ENCODE peak calls at places on chromosomes 6 and 20, in nine cellular contexts. One of them, this sample, is unnamed.

GRCh38 chr20:44709380-44709779 is 5.8 kb upstream of the CCN5 start:
- DNase-seq in IMR-90: no peak
- DNase-seq in body of pancreas: no peak
- DNase-seq in lower lobe of right lung: no peak
- DNase-seq in pancreas: no peak
- DNase-seq in spleen: no peak
- DNase-seq in CD4-positive, CD25-positive, alpha-beta regulatory T cell: no peak
- DNase-seq in heart right ventricle: no peak
- DNase-seq in hepatocyte: no peak
- DNase-seq in this sample: no peak

GRCh38 chr20:58753267-58753928 is 60.8 kb downstream of the NPEPL1 start:
- DNase-seq in IMR-90: no peak
- DNase-seq in body of pancreas: no peak
- DNase-seq in lower lobe of right lung: no peak
- DNase-seq in pancreas: no peak
- DNase-seq in spleen: peak; percentile 31
- DNase-seq in CD4-positive, CD25-positive, alpha-beta regulatory T cell: no peak
- DNase-seq in heart right ventricle: no peak
- DNase-seq in hepatocyte: no peak
- DNase-seq in this sample: no peak

GRCh38 chr6:168950500-168951223 is 303.0 kb downstream of the THBS2 start:
- DNase-seq in IMR-90: peak; percentile 14
- DNase-seq in body of pancreas: no peak
- DNase-seq in lower lobe of right lung: no peak
- DNase-seq in pancreas: no peak
- DNase-seq in spleen: no peak
- DNase-seq in CD4-positive, CD25-positive, alpha-beta regulatory T cell: no peak
- DNase-seq in heart right ventricle: no peak
- DNase-seq in hepatocyte: no peak
- DNase-seq in this sample: no peak

GRCh38 chr6:102525336-102525735 is 1131.8 kb downstream of the GRIK2 start:
- DNase-seq in IMR-90: no peak
- DNase-seq in body of pancreas: no peak
- DNase-seq in lower lobe of right lung: no peak
- DNase-seq in pancreas: no peak
- DNase-seq in spleen: no peak
- DNase-seq in CD4-positive, CD25-positive, alpha-beta regulatory T cell: no peak
- DNase-seq in heart right ventricle: no peak
- DNase-seq in hepatocyte: no peak
- DNase-seq in this sample: no peak

GRCh38 chr6:158991017-158991723 is 8.8 kb downstream of the RSPH3 start:
- DNase-seq in IMR-90: no peak
- DNase-seq in body of pancreas: no peak
- DNase-seq in lower lobe of right lung: no peak
- DNase-seq in pancreas: no peak
- DNase-seq in spleen: no peak
- DNase-seq in CD4-positive, CD25-positive, alpha-beta regulatory T cell: no peak
- DNase-seq in heart right ventricle: no peak
- DNase-seq in hepatocyte: no peak
- DNase-seq in this sample: no peak

GRCh38 chr6:34315780-34316179 is 67.0 kb upstream of the SMIM29 start:
- DNase-seq in IMR-90: no peak
- DNase-seq in body of pancreas: no peak
- DNase-seq in lower lobe of right lung: no peak
- DNase-seq in pancreas: no peak
- DNase-seq in spleen: no peak
- DNase-seq in CD4-positive, CD25-positive, alpha-beta regulatory T cell: no peak
- DNase-seq in heart right ventricle: no peak
- DNase-seq in hepatocyte: no peak
- DNase-seq in this sample: peak; percentile 87

GRCh38 chr6:151537561-151537960 is 43.7 kb downstream of the CCDC170 start:
- DNase-seq in IMR-90: no peak
- DNase-seq in body of pancreas: no peak
- DNase-seq in lower lobe of right lung: no peak
- DNase-seq in pancreas: no peak
- DNase-seq in spleen: no peak
- DNase-seq in CD4-positive, CD25-positive, alpha-beta regulatory T cell: no peak
- DNase-seq in heart right ventricle: no peak
- DNase-seq in hepatocyte: no peak
- DNase-seq in this sample: no peak

GRCh38 chr6:44023586-44024454 is 103.4 kb downstream of the MRPL14 start:
- DNase-seq in IMR-90: no peak
- DNase-seq in body of pancreas: no peak
- DNase-seq in lower lobe of right lung: peak; percentile 14
- DNase-seq in pancreas: no peak
- DNase-seq in spleen: no peak
- DNase-seq in CD4-positive, CD25-positive, alpha-beta regulatory T cell: no peak
- DNase-seq in heart right ventricle: no peak
- DNase-seq in hepatocyte: no peak
- DNase-seq in this sample: no peak

GRCh38 chr20:49595346-49595745 is 27.4 kb upstream of the PTGIS start:
- DNase-seq in IMR-90: no peak
- DNase-seq in body of pancreas: no peak
- DNase-seq in lower lobe of right lung: no peak
- DNase-seq in pancreas: no peak
- DNase-seq in spleen: no peak
- DNase-seq in CD4-positive, CD25-positive, alpha-beta regulatory T cell: no peak
- DNase-seq in heart right ventricle: no peak
- DNase-seq in hepatocyte: no peak
- DNase-seq in this sample: peak; percentile 12
- H3K4me1 ChIP-seq in IMR-90: peaks cover 22% of the 10 kb centered on the region
- H3K4me1 ChIP-seq in body of pancreas: no peaks in the 10 kb centered on the region
- H3K4me1 ChIP-seq in lower lobe of right lung: peaks cover 39% of the 10 kb centered on the region
- H3K4me1 ChIP-seq in pancreas: no peaks in the 10 kb centered on the region
- H3K4me1 ChIP-seq in spleen: no peaks in the 10 kb centered on the region
- H3K4me1 ChIP-seq in CD4-positive, CD25-positive, alpha-beta regulatory T cell: peaks cover 42% of the 10 kb centered on the region
- H3K4me1 ChIP-seq in heart right ventricle: peaks cover 25% of the 10 kb centered on the region
- H3K4me1 ChIP-seq in hepatocyte: peaks cover 23% of the 10 kb centered on the region
- H3K4me1 ChIP-seq in this sample: no peaks in the 10 kb centered on the region

GRCh38 chr6:30885999-30886896 is 1.9 kb downstream of the DDR1 start:
- DNase-seq in IMR-90: peak; percentile 79
- DNase-seq in body of pancreas: peak; percentile 62
- DNase-seq in lower lobe of right lung: no peak
- DNase-seq in pancreas: peak; percentile 33
- DNase-seq in spleen: peak; percentile 54
- DNase-seq in CD4-positive, CD25-positive, alpha-beta regulatory T cell: no peak
- DNase-seq in heart right ventricle: peak; percentile 46
- DNase-seq in hepatocyte: peak; percentile 90
- DNase-seq in this sample: no peak

GRCh38 chr6:30888472-30889137 is 4.3 kb downstream of the DDR1 start:
- DNase-seq in IMR-90: peak; percentile 58
- DNase-seq in body of pancreas: no peak
- DNase-seq in lower lobe of right lung: no peak
- DNase-seq in pancreas: no peak
- DNase-seq in spleen: peak; percentile 66
- DNase-seq in CD4-positive, CD25-positive, alpha-beta regulatory T cell: no peak
- DNase-seq in heart right ventricle: no peak
- DNase-seq in hepatocyte: no peak
- DNase-seq in this sample: no peak

GRCh38 chr6:30885481-30885998 is 1.2 kb downstream of the DDR1 start:
- DNase-seq in IMR-90: peak; percentile 18
- DNase-seq in body of pancreas: peak; percentile 57
- DNase-seq in lower lobe of right lung: no peak
- DNase-seq in pancreas: peak; percentile 56
- DNase-seq in spleen: peak; percentile 59
- DNase-seq in CD4-positive, CD25-positive, alpha-beta regulatory T cell: no peak
- DNase-seq in heart right ventricle: no peak
- DNase-seq in hepatocyte: peak; percentile 77
- DNase-seq in this sample: no peak

GRCh38 chr6:30887901-30888300 is 3.6 kb downstream of the DDR1 start:
- DNase-seq in IMR-90: no peak
- DNase-seq in body of pancreas: no peak
- DNase-seq in lower lobe of right lung: no peak
- DNase-seq in pancreas: no peak
- DNase-seq in spleen: no peak
- DNase-seq in CD4-positive, CD25-positive, alpha-beta regulatory T cell: no peak
- DNase-seq in heart right ventricle: no peak
- DNase-seq in hepatocyte: no peak
- DNase-seq in this sample: no peak

DNA sequence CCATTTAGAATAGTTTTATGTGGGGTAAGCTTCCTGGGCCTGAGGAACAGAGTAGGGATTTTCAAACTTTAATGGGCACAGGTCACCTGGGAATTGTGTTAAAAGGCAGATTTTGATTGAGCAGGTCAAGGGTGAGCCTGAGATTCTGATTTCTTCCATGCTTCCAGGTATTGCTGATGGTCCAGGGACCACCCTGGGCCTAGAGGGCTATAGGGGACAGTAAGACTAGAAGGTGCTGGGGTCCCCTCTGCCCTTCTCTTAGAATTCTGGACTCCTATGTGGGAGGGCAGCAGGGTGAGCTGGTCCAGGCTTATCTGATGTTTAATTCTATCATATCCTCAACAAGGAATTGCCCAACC is 2.6 kb downstream of the DDR1 start:
- DNase-seq in IMR-90: no peak
- DNase-seq in body of pancreas: no peak
- DNase-seq in lower lobe of right lung: no peak
- DNase-seq in pancreas: no peak
- DNase-seq in spleen: no peak
- DNase-seq in CD4-positive, CD25-positive, alpha-beta regulatory T cell: no peak
- DNase-seq in heart right ventricle: no peak
- DNase-seq in hepatocyte: no peak
- DNase-seq in this sample: no peak
- H3K27ac ChIP-seq in IMR-90: no peak overlapping the region
- H3K27ac ChIP-seq in body of pancreas: peak overlapping the region; percentile 92
- H3K27ac ChIP-seq in lower lobe of right lung: no peak overlapping the region
- H3K27ac ChIP-seq in pancreas: peak overlapping the region; percentile 96
- H3K27ac ChIP-seq in spleen: peak overlapping the region; percentile 88
- H3K27ac ChIP-seq in CD4-positive, CD25-positive, alpha-beta regulatory T cell: no peak overlapping the region
- H3K27ac ChIP-seq in heart right ventricle: peak overlapping the region; percentile 90
- H3K27ac ChIP-seq in hepatocyte: peak overlapping the region; percentile 100
- H3K27ac ChIP-seq in this sample: no peak overlapping the region

GRCh38 chr6:3749991-3750323 is 1.6 kb downstream of the PXDC1 start:
- DNase-seq in IMR-90: peak; percentile 74
- DNase-seq in body of pancreas: peak; percentile 78
- DNase-seq in lower lobe of right lung: no peak
- DNase-seq in pancreas: peak; percentile 57
- DNase-seq in spleen: no peak
- DNase-seq in CD4-positive, CD25-positive, alpha-beta regulatory T cell: no peak
- DNase-seq in heart right ventricle: no peak
- DNase-seq in hepatocyte: peak; percentile 81
- DNase-seq in this sample: no peak
- H3K4me1 ChIP-seq in IMR-90: peaks cover 22% of the 10 kb centered on the region
- H3K4me1 ChIP-seq in body of pancreas: peaks cover 44% of the 10 kb centered on the region
- H3K4me1 ChIP-seq in lower lobe of right lung: peaks cover 54% of the 10 kb centered on the region
- H3K4me1 ChIP-seq in pancreas: peaks cover 9% of the 10 kb centered on the region
- H3K4me1 ChIP-seq in spleen: peaks cover 43% of the 10 kb centered on the region
- H3K4me1 ChIP-seq in CD4-positive, CD25-positive, alpha-beta regulatory T cell: peaks cover 24% of the 10 kb centered on the region
- H3K4me1 ChIP-seq in heart right ventricle: peaks cover 71% of the 10 kb centered on the region
- H3K4me1 ChIP-seq in hepatocyte: peaks cover 30% of the 10 kb centered on the region
- H3K4me1 ChIP-seq in this sample: peaks cover 10% of the 10 kb centered on the region

GRCh38 chr6:127516676-127517273 is 2.4 kb downstream of the MTCL3 start:
- DNase-seq in IMR-90: peak; percentile 57
- DNase-seq in body of pancreas: peak; percentile 39
- DNase-seq in lower lobe of right lung: no peak
- DNase-seq in pancreas: no peak
- DNase-seq in spleen: no peak
- DNase-seq in CD4-positive, CD25-positive, alpha-beta regulatory T cell: peak; percentile 53
- DNase-seq in heart right ventricle: no peak
- DNase-seq in hepatocyte: peak; percentile 29
- DNase-seq in this sample: peak; percentile 74

GRCh38 chr6:127518212-127518709 is 874 bp downstream of the MTCL3 start:
- DNase-seq in IMR-90: no peak
- DNase-seq in body of pancreas: no peak
- DNase-seq in lower lobe of right lung: no peak
- DNase-seq in pancreas: no peak
- DNase-seq in spleen: no peak
- DNase-seq in CD4-positive, CD25-positive, alpha-beta regulatory T cell: no peak
- DNase-seq in heart right ventricle: no peak
- DNase-seq in hepatocyte: no peak
- DNase-seq in this sample: no peak

GRCh38 chr6:127515794-127516675 is 3.1 kb downstream of the MTCL3 start:
- DNase-seq in IMR-90: peak; percentile 55
- DNase-seq in body of pancreas: peak; percentile 63
- DNase-seq in lower lobe of right lung: peak; percentile 66
- DNase-seq in pancreas: peak; percentile 26
- DNase-seq in spleen: peak; percentile 91
- DNase-seq in CD4-positive, CD25-positive, alpha-beta regulatory T cell: peak; percentile 77
- DNase-seq in heart right ventricle: peak; percentile 69
- DNase-seq in hepatocyte: peak; percentile 73
- DNase-seq in this sample: peak; percentile 84

GRCh38 chr6:127518710-127519468 is at the start of gene MTCL3:
- DNase-seq in IMR-90: peak; percentile 63
- DNase-seq in body of pancreas: peak; percentile 36
- DNase-seq in lower lobe of right lung: no peak
- DNase-seq in pancreas: no peak
- DNase-seq in spleen: no peak
- DNase-seq in CD4-positive, CD25-positive, alpha-beta regulatory T cell: no peak
- DNase-seq in heart right ventricle: peak; percentile 11
- DNase-seq in hepatocyte: peak; percentile 44
- DNase-seq in this sample: no peak

GRCh38 chr6:127517698-127518097 is 1.4 kb downstream of the MTCL3 start:
- DNase-seq in IMR-90: no peak
- DNase-seq in body of pancreas: no peak
- DNase-seq in lower lobe of right lung: no peak
- DNase-seq in pancreas: no peak
- DNase-seq in spleen: no peak
- DNase-seq in CD4-positive, CD25-positive, alpha-beta regulatory T cell: no peak
- DNase-seq in heart right ventricle: no peak
- DNase-seq in hepatocyte: no peak
- DNase-seq in this sample: no peak
- H3K27ac ChIP-seq in IMR-90: no peak overlapping the region
- H3K27ac ChIP-seq in body of pancreas: no peak overlapping the region
- H3K27ac ChIP-seq in lower lobe of right lung: no peak overlapping the region
- H3K27ac ChIP-seq in pancreas: no peak overlapping the region
- H3K27ac ChIP-seq in spleen: no peak overlapping the region
- H3K27ac ChIP-seq in CD4-positive, CD25-positive, alpha-beta regulatory T cell: no peak overlapping the region
- H3K27ac ChIP-seq in heart right ventricle: no peak overlapping the region
- H3K27ac ChIP-seq in hepatocyte: no peak overlapping the region
- H3K27ac ChIP-seq in this sample: no peak overlapping the region

DNA sequence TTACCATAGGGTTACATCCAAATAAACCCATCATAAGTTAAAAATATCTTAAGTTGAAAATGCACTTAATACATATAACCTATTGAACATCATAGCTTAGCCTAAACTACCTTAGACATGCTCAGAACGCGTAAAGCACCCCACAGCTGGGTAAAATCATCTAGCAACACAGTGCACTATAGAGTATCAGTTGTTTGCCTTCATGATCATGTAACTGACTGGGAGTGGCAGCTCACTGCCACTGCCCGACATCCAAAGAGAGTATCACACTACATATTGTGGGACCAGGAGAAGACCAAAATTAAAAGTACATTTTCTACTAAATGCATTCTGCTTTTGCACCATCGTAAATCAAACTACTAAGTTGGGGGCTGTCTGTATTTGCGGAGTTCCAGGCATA is 31.7 kb downstream of the THEMIS start:
- DNase-seq in IMR-90: no peak
- DNase-seq in body of pancreas: no peak
- DNase-seq in lower lobe of right lung: no peak
- DNase-seq in pancreas: no peak
- DNase-seq in spleen: no peak
- DNase-seq in CD4-positive, CD25-positive, alpha-beta regulatory T cell: no peak
- DNase-seq in heart right ventricle: no peak
- DNase-seq in hepatocyte: no peak
- DNase-seq in this sample: no peak
- H3K4me1 ChIP-seq in IMR-90: no peaks in the 10 kb centered on the region
- H3K4me1 ChIP-seq in body of pancreas: no peaks in the 10 kb centered on the region
- H3K4me1 ChIP-seq in lower lobe of right lung: no peaks in the 10 kb centered on the region
- H3K4me1 ChIP-seq in pancreas: no peaks in the 10 kb centered on the region
- H3K4me1 ChIP-seq in spleen: no peaks in the 10 kb centered on the region
- H3K4me1 ChIP-seq in CD4-positive, CD25-positive, alpha-beta regulatory T cell: no peaks in the 10 kb centered on the region
- H3K4me1 ChIP-seq in heart right ventricle: no peaks in the 10 kb centered on the region
- H3K4me1 ChIP-seq in hepatocyte: no peaks in the 10 kb centered on the region
- H3K4me1 ChIP-seq in this sample: no peaks in the 10 kb centered on the region